ENCODE peak calls at places on chromosome 4, in four cellular contexts. X, T, D and A are unnamed samples.

GRCh38 chr4:35511851-35512250 is 732.5 kb downstream of the ARAP2 start:
- DNase-seq in X (no peak), T (no peak), D (no peak), A (no peak)

GRCh38 chr4:26075588-26075987 is 161.6 kb downstream of the SMIM20 start:
- DNase-seq in X (no peak), T (no peak), D (no peak), A (no peak)

GRCh38 chr4:125849869-125850268 is 535.1 kb downstream of the FAT4 start:
- DNase-seq in X (peak; percentile 68), T (no peak), D (peak; percentile 53), A (peak; percentile 31)

GRCh38 chr4:54998991-54999390 is 126.4 kb downstream of the KDR start:
- DNase-seq in X (peak; percentile 4), T (no peak), D (no peak), A (peak; percentile 89)

GRCh38 chr4:183807420-183808101 is 97.5 kb upstream of the STOX2 start:
- DNase-seq in X (no peak), T (no peak), D (no peak), A (no peak)

GRCh38 chr4:20359692-20360091 is 108.0 kb downstream of the SLIT2 start:
- DNase-seq in X (no peak), T (no peak), D (no peak), A (no peak)

GRCh38 chr4:11769425-11769824 is 340.7 kb upstream of the HS3ST1 start:
- DNase-seq in X (peak; percentile 6), T (peak; percentile 9), D (no peak), A (peak; percentile 92)

GRCh38 chr4:38856524-38857337 is at the start of gene TLR6:
- DNase-seq in X (peak; percentile 68), T (no peak), D (no peak), A (peak; percentile 66)

GRCh38 chr4:89486042-89486441 is 178.4 kb upstream of the GPRIN3 start:
- DNase-seq in X (peak; percentile 55), T (no peak), D (no peak), A (peak; percentile 71)

GRCh38 chr4:53702334-53703266 is 111.3 kb upstream of the LNX1 start:
- DNase-seq in X (peak; percentile 77), T (peak; percentile 81), D (peak; percentile 29), A (peak; percentile 92)

GRCh38 chr4:80254114-80254513 is 12.3 kb upstream of the FGF5 start:
- DNase-seq in X (no peak), T (no peak), D (no peak), A (no peak)

GRCh38 chr4:113383111-113383785 is 333.8 kb downstream of the ANK2 start:
- DNase-seq in X (peak; percentile 67), T (no peak), D (peak; percentile 53), A (peak; percentile 96)

GRCh38 chr4:146834263-146835034 is 111.2 kb downstream of the TTC29 start:
- DNase-seq in X (no peak), T (no peak), D (no peak), A (no peak)

GRCh38 chr4:86443495-86443894 is 83.6 kb upstream of the MAPK10 start:
- DNase-seq in X (no peak), T (no peak), D (no peak), A (no peak)

GRCh38 chr4:48079972-48080391 is 54.1 kb downstream of the TXK start:
- DNase-seq in X (no peak), T (no peak), D (no peak), A (no peak)

GRCh38 chr4:47790105-47790504 is 47.8 kb downstream of the CORIN start:
- DNase-seq in X (no peak), T (no peak), D (no peak), A (no peak)

GRCh38 chr4:78720151-78720726 is 55.9 kb upstream of the BMP2K start:
- DNase-seq in X (no peak), T (no peak), D (no peak), A (no peak)

GRCh38 chr4:82136161-82136801 is 237.5 kb downstream of the HNRNPD start:
- DNase-seq in X (no peak), T (no peak), D (no peak), A (no peak)

GRCh38 chr4:118936406-118936805 is 47.8 kb downstream of the SYNPO2 start:
- DNase-seq in X (no peak), T (no peak), D (no peak), A (no peak)

GRCh38 chr4:54439831-54440243 is 210.7 kb downstream of the PDGFRA start:
- DNase-seq in X (peak; percentile 41), T (peak; percentile 22), D (no peak), A (peak; percentile 78)

GRCh38 chr4:41814565-41814964 is 66.0 kb upstream of the PHOX2B start:
- DNase-seq in X (peak; percentile 21), T (no peak), D (no peak), A (peak; percentile 4)

GRCh38 chr4:42122237-42122636 is 30.2 kb downstream of the BEND4 start:
- DNase-seq in X (no peak), T (no peak), D (no peak), A (no peak)

GRCh38 chr4:55386840-55387239 is 8.9 kb upstream of the TMEM165 start:
- DNase-seq in X (no peak), T (no peak), D (no peak), A (no peak)

GRCh38 chr4:155705664-155706063 is 39.0 kb downstream of the GUCY1A1 start:
- DNase-seq in X (peak; percentile 64), T (no peak), D (no peak), A (peak; percentile 4)

GRCh38 chr4:59818656-59819055 is 1381.5 kb upstream of the ADGRL3 start:
- DNase-seq in X (no peak), T (no peak), D (no peak), A (no peak)

GRCh38 chr4:128854433-128854832 is 44.9 kb downstream of the JADE1 start:
- DNase-seq in X (peak; percentile 56), T (no peak), D (no peak), A (peak; percentile 49)

GRCh38 chr4:17436750-17437090 is 75.2 kb downstream of the QDPR start:
- DNase-seq in X (no peak), T (no peak), D (no peak), A (no peak)

GRCh38 chr4:15729910-15730533 is 27.2 kb downstream of the BST1 start:
- DNase-seq in X (peak; percentile 53), T (no peak), D (no peak), A (peak; percentile 64)

GRCh38 chr4:144409525-144409924 is 236.4 kb upstream of the HHIP start:
- DNase-seq in X (no peak), T (no peak), D (no peak), A (no peak)

GRCh38 chr4:33184684-33185083 is 2464.5 kb downstream of the PCDH7 start:
- DNase-seq in X (no peak), T (no peak), D (no peak), A (no peak)

GRCh38 chr4:118974758-118975157 is 86.1 kb downstream of the SYNPO2 start:
- DNase-seq in X (peak; percentile 63), T (no peak), D (no peak), A (no peak)

GRCh38 chr4:151862766-151863165 is 102.0 kb upstream of the GATB start:
- DNase-seq in X (peak; percentile 13), T (no peak), D (no peak), A (no peak)

GRCh38 chr4:25670991-25671390 is 15.3 kb downstream of the SLC34A2 start:
- DNase-seq in X (no peak), T (no peak), D (no peak), A (no peak)

GRCh38 chr4:3340703-3341088 is 47.9 kb downstream of the RGS12 start:
- DNase-seq in X (no peak), T (peak; percentile 69), D (no peak), A (no peak)
- TF ChIP-seq CTCF in X (no peak), T (peak; percentile 57), D (no peak), A (no peak)

GRCh38 chr4:98928505-98929340 is at the start of gene EIF4E:
- DNase-seq in X (peak; percentile 99), T (peak; percentile 97), D (peak; percentile 94), A (peak; percentile 99)
- TF ChIP-seq CTCF in X (peak; percentile 20), T (no peak), D (no peak), A (peak; percentile 10)

DNA sequence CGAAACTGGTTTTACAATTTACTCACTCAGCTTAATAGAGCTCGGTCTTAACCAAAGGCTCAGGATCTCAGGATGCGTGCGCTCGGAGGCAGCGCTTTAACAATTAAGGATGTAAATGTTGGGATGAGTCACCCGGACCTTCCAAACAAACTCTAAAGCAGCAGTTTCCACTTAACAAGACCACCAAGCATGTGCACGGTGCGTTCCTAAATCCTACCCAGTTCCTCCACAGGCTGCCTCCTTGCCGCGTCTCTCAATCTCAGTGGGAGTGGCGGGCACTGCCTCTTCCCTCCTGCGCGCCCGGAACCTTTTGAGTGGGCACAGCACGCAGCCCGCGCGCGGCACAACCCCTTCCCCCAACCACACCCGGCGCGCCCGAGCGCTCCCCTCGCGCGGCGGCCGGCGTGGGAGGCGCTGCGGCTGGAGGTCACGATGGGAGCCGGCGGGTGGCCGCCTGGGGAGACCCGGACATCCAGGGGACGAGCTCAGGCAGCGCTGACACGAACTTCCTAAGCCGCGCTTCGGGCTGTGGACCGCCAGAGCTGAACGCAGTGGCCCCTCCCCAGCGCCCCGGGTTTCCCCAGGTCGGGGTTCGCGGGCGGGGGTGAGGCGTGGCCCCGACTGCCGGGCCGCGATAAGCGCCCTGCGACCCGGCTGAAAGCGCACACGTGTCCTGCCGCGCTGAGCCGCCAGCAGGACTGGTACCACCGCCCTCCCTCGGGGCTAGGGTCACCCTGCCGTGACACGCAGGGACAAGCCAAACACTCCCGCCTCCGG is at the start of gene ABCG2:
- DNase-seq in X (peak; percentile 75), T (peak; percentile 26), D (no peak), A (peak; percentile 39)
- TF ChIP-seq CTCF in X (no peak), T (no peak), D (no peak), A (no peak)

DNA sequence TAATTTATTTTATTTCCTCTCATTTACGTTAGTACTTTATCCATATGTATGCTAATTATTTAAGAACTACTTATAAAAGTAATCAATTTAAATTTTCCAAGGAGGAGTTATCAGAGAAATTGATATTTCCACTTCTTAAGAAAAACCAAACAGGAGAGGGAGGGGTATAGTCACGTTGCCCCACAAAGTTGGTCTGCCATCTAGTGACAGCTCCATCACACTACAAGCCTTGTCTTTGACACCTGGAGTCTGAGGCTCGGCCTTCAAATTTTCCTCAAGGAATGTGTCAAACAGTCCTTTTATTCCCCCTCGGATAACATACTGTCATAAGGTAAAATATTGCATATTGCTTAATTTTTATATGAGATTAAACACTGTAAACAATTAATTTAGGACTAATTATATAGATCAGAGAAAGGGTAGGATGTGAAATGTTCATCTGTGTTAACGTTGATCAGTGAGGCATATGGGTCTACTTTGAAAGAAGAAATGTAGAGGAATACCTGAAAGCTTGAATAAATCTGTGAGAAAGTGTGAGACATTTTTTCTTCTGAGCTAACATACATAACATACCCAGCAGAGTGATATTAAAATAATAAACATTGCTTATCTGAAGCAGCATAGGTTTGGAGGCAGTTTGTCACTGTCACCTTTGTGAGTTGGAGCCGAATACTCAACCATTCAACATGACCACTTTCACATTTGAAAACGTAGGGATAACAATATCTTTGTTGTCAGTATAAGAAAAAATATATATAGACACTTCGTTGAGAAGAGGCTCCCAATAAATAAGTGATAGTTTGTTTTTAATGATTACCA is 114.4 kb downstream of the GLRA3 start:
- DNase-seq in X (peak; percentile 7), T (no peak), D (no peak), A (peak; percentile 74)
- TF ChIP-seq CTCF in X (peak; percentile 39), T (peak; percentile 52), D (peak; percentile 75), A (peak; percentile 81)